ENCODE peak calls at places on chromosomes 4 and X, in seven cellular contexts. M is ovary, X is GM10248, I is chondrocyte, S is fibroblast of lung, P is B cell, R is mammary epithelial cell. O is an unnamed sample.

GRCh38 chr4:124708517-124709300 is 3.8 kb downstream of the ANKRD50 start:
- DNase-seq in P (no peak), S (peak; percentile 70), M (no peak), X (no peak), I (no peak), R (no peak), O (no peak)

GRCh38 chr4:48197643-48198237 is 63.7 kb upstream of the TXK start:
- DNase-seq in M (no peak), X (no peak), I (no peak), P (no peak), R (no peak), S (no peak), O (no peak)

GRCh38 chrX:69510914-69511513 is 6.9 kb downstream of the NALF2 start:
- DNase-seq in P (no peak), R (no peak), M (no peak), X (no peak), S (no peak), I (no peak), O (no peak)

GRCh38 chr4:76430519-76431388 is 4.3 kb upstream of the SHROOM3 start:
- DNase-seq in S (peak; percentile 50), M (no peak), R (peak; percentile 23), P (peak; percentile 30), I (no peak), X (peak; percentile 42), O (no peak)

GRCh38 chr4:10107111-10108091 is 9.2 kb downstream of the WDR1 start:
- DNase-seq in R (no peak), P (no peak), M (peak; percentile 19), S (peak; percentile 66), I (peak; percentile 89), X (no peak), O (no peak)

GRCh38 chr4:77821775-77822174 is 2.6 kb upstream of the CNOT6L start:
- DNase-seq in M (no peak), P (peak; percentile 28), R (no peak), X (no peak), I (no peak), S (no peak), O (no peak)

GRCh38 chrX:115393271-115393670 is 103.8 kb downstream of the LUZP4 start:
- DNase-seq in R (peak; percentile 76), S (peak; percentile 93), X (no peak), P (no peak), I (no peak), M (no peak), O (no peak)

GRCh38 chr4:64899563-64899962 is 490.3 kb upstream of the TECRL start:
- DNase-seq in S (peak; percentile 67), P (no peak), M (no peak), I (no peak), X (no peak), R (no peak), O (no peak)

GRCh38 chr4:155675709-155676429 is 9.2 kb downstream of the GUCY1A1 start:
- DNase-seq in I (no peak), S (no peak), R (no peak), P (no peak), X (peak; percentile 26), M (no peak), O (no peak)

GRCh38 chr4:120443111-120443510 is 376.5 kb upstream of the MAD2L1 start:
- DNase-seq in P (no peak), R (no peak), S (no peak), I (no peak), M (no peak), X (no peak), O (no peak)

GRCh38 chrX:47498411-47498810 is 15.4 kb upstream of the ZNF41 start:
- DNase-seq in M (no peak), R (no peak), I (no peak), S (no peak), P (no peak), X (no peak), O (no peak)

GRCh38 chr4:186765138-186765537 is 41.5 kb upstream of the FAT1 start:
- DNase-seq in P (no peak), I (no peak), S (peak; percentile 78), R (peak; percentile 95), X (no peak), M (no peak), O (no peak)

GRCh38 chr4:102169345-102169744 is 175.9 kb downstream of the SLC39A8 start:
- DNase-seq in X (no peak), S (peak; percentile 5), M (no peak), I (no peak), R (no peak), P (no peak), O (no peak)

GRCh38 chr4:169229571-169230028 is 41.2 kb downstream of the SH3RF1 start:
- DNase-seq in M (peak; percentile 42), P (no peak), S (peak; percentile 98), R (peak; percentile 88), I (no peak), X (no peak), O (no peak)

GRCh38 chr4:2356123-2357069 is 62.0 kb downstream of the ZFYVE28 start:
- DNase-seq in X (no peak), S (no peak), R (no peak), P (no peak), I (peak; percentile 74), M (peak; percentile 8), O (no peak)

GRCh38 chrX:6238576-6238975 is 9.9 kb upstream of the NLGN4X start:
- DNase-seq in R (no peak), M (no peak), I (no peak), S (peak; percentile 79), X (no peak), P (no peak), O (no peak)

GRCh38 chr4:174523003-174523693 is 860 bp upstream of the HPGD start:
- DNase-seq in P (no peak), I (no peak), S (no peak), X (no peak), M (no peak), R (no peak), O (no peak)

GRCh38 chrX:43655151-43655676 is 885 bp upstream of the MAOA start:
- DNase-seq in I (peak; percentile 74), M (peak; percentile 54), X (peak; percentile 8), R (peak; percentile 53), S (peak; percentile 41), P (peak; percentile 19), O (peak; percentile 25)

GRCh38 chrX:15384304-15384703 is at the start of gene VEGFD:
- DNase-seq in I (no peak), P (no peak), X (no peak), M (peak; percentile 23), S (peak; percentile 32), R (no peak), O (no peak)

GRCh38 chr4:151798678-151799416 is 38.0 kb upstream of the GATB start:
- DNase-seq in I (no peak), R (no peak), M (no peak), S (peak; percentile 24), X (peak; percentile 30), P (no peak), O (no peak)

GRCh38 chr4:122450847-122451246 is 5.7 kb downstream of the IL2 start:
- DNase-seq in I (no peak), P (no peak), R (peak; percentile 17), M (no peak), S (no peak), X (no peak), O (no peak)
- TF ChIP-seq CTCF in I (peak; percentile 59), P (no peak), R (peak; percentile 56), M (no peak), S (peak; percentile 49), X (peak; percentile 4), O (no peak)

GRCh38 chrX:38335382-38335781 is 8.1 kb upstream of the RPGR start:
- DNase-seq in I (no peak), X (no peak), M (no peak), S (no peak), P (no peak), R (no peak), O (no peak)
- TF ChIP-seq CTCF in I (peak; percentile 52), X (no peak), M (no peak), S (no peak), P (no peak), R (peak; percentile 35), O (no peak)

DNA sequence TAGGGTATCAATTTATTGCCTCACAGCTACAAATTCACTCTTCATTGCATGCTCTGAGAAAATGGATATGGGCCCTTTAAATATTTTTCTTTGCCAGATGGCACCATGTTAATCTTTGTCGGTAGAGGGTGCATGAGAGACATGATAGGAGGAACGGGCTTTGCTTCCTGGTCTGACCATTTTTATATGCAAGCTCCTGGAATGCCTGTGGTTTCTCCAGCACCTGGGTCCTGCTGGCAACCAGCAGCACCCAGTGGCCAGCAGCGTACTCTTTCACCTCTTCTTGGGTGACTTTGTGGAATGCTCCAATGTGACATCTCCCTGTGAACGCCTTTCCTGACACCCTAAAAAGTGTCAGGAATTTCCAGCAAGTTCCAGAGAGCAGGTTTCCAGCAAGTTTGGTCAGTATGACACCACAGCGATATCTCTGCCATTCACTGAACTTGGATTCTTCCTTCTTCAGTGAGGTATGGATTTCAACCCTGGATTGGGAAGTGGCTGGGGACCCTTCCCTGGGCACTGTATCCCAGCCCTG is 140.3 kb upstream of the PGRMC2 start:
- DNase-seq in X (no peak), I (no peak), P (no peak), R (peak; percentile 81), M (no peak), S (peak; percentile 89), O (no peak)
- TF ChIP-seq CTCF in X (no peak), I (peak; percentile 80), P (no peak), R (peak; percentile 72), M (no peak), S (peak; percentile 50), O (no peak)

GRCh38 chr4:54843946-54844345 is 186.2 kb downstream of the KIT start:
- DNase-seq in X (no peak), I (no peak), M (no peak), S (no peak), R (no peak), P (no peak), O (no peak)

GRCh38 chr4:54840430-54840829 is 182.7 kb downstream of the KIT start:
- DNase-seq in P (no peak), M (no peak), R (no peak), X (no peak), I (no peak), S (no peak), O (no peak)

GRCh38 chr4:54843106-54843505 is 185.3 kb downstream of the KIT start:
- DNase-seq in I (no peak), M (no peak), X (no peak), R (no peak), P (no peak), S (no peak), O (no peak)

GRCh38 chr4:54842226-54843055 is 184.7 kb downstream of the KIT start:
- DNase-seq in P (no peak), I (no peak), S (no peak), X (no peak), R (no peak), M (no peak), O (no peak)

DNA sequence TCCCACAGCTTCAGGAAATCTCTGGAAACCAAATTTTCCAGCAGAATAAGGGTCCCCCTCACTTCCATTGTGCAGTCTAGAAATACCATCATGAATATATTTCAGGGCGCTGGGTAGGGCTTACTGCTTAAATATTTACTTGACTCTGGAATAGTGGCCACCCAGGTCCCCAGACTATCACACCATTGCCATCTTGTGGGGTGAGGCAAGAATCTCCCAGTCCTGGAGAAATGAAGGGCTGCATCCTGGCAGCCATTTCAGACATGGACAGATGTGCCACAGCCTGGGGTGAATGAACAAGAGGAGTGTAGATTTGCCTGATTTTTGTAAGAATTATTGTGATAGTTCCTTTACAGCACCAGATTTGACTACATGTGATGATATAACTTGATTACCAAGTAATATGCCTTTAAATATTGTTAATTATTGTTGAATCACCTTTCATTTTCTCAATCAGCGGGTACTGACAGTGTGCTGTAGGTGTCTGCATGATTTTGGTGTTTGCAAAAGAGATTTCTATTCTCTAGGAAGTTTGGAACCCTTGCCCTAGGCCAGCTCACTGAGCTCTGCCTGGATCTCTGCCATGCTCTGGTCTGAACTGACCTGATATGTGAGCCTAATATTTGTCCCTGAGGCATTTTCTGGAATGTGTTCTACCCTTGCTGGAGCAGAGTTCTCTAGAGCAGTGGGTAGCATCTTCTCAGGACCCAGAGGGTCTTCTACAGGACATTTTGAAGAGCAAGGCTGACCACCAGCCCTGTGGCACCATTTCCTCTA is 183.4 kb downstream of the KIT start:
- DNase-seq in I (no peak), X (no peak), M (no peak), R (no peak), S (no peak), P (no peak), O (no peak)
- TF ChIP-seq CTCF in I (peak; percentile 72), X (no peak), M (no peak), R (peak; percentile 55), S (no peak), P (no peak), O (no peak)